ENCODE peak calls at places on chromosomes 3 and 15, in six cellular contexts. B is HCT116, X is fibroblast of mammary gland, R is spleen, M is LNCaP clone FGC, Z is body of pancreas. T is an unnamed sample.

GRCh38 chr15:59622289-59622688 is 10.7 kb downstream of the GCNT3 start:
- DNase-seq in Z (peak), X (peak), R (peak), B (peak), M (no peak), T (peak)

GRCh38 chr15:35301088-35301487 is 216.0 kb upstream of the NANOGP8 start:
- DNase-seq in B (no peak), Z (no peak), M (no peak), X (no peak), R (no peak), T (no peak)

GRCh38 chr3:36804295-36805055 is 40.1 kb upstream of the DCLK3 start:
- DNase-seq in X (no peak), B (no peak), M (no peak), R (no peak), Z (no peak), T (no peak)

GRCh38 chr3:185637388-185637787 is 51.3 kb downstream of the SENP2 start:
- DNase-seq in M (no peak), Z (no peak), X (no peak), R (no peak), B (no peak), T (no peak)

GRCh38 chr3:126028096-126028495 is 55.8 kb downstream of the SLC41A3 start:
- DNase-seq in B (no peak), X (no peak), R (no peak), M (no peak), Z (no peak), T (no peak)

GRCh38 chr3:48966876-48967361 is 23.1 kb upstream of the P4HTM start:
- DNase-seq in B (no peak), M (no peak), Z (no peak), R (no peak), X (peak), T (no peak)

GRCh38 chr15:28984421-28985375 is 98.9 kb downstream of the APBA2 start:
- DNase-seq in X (peak), Z (no peak), B (no peak), M (no peak), R (no peak), T (peak)

GRCh38 chr15:101049282-101049681 is 130.1 kb downstream of the LRRK1 start:
- DNase-seq in Z (peak), B (no peak), M (no peak), R (peak), X (no peak), T (no peak)

GRCh38 chr3:96428097-96428496 is 386.3 kb upstream of the EPHA6 start:
- DNase-seq in Z (no peak), B (no peak), M (no peak), R (no peak), X (no peak), T (no peak)

GRCh38 chr3:182909318-182910040 is 70.9 kb downstream of the DCUN1D1 start:
- DNase-seq in B (no peak), M (no peak), R (no peak), X (peak), Z (no peak), T (no peak)

GRCh38 chr3:122247087-122247824 is 63.8 kb downstream of the CASR start:
- DNase-seq in X (no peak), B (no peak), Z (no peak), R (peak), M (no peak), T (no peak)

GRCh38 chr15:89104172-89104564 is 15.9 kb downstream of the ABHD2 start:
- DNase-seq in Z (no peak), X (peak), M (no peak), R (no peak), B (no peak), T (no peak)

GRCh38 chr15:66698318-66698961 is 3.6 kb upstream of the SMAD6 start:
- DNase-seq in R (no peak), B (peak), X (peak), M (peak), Z (peak), T (no peak)

GRCh38 chr3:187738089-187738399 is 7.2 kb downstream of the BCL6 start:
- DNase-seq in B (no peak), X (no peak), Z (no peak), R (no peak), M (no peak), T (no peak)

GRCh38 chr3:187738400-187739124 is 6.7 kb downstream of the BCL6 start:
- DNase-seq in X (peak), M (peak), Z (peak), R (peak), B (peak), T (peak)

GRCh38 chr3:187739125-187739560 is 6.1 kb downstream of the BCL6 start:
- DNase-seq in R (peak), X (no peak), Z (peak), M (no peak), B (no peak), T (no peak)

GRCh38 chr3:187736418-187736871 is 8.8 kb downstream of the BCL6 start:
- DNase-seq in X (peak), Z (no peak), M (no peak), R (no peak), B (no peak), T (no peak)

DNA sequence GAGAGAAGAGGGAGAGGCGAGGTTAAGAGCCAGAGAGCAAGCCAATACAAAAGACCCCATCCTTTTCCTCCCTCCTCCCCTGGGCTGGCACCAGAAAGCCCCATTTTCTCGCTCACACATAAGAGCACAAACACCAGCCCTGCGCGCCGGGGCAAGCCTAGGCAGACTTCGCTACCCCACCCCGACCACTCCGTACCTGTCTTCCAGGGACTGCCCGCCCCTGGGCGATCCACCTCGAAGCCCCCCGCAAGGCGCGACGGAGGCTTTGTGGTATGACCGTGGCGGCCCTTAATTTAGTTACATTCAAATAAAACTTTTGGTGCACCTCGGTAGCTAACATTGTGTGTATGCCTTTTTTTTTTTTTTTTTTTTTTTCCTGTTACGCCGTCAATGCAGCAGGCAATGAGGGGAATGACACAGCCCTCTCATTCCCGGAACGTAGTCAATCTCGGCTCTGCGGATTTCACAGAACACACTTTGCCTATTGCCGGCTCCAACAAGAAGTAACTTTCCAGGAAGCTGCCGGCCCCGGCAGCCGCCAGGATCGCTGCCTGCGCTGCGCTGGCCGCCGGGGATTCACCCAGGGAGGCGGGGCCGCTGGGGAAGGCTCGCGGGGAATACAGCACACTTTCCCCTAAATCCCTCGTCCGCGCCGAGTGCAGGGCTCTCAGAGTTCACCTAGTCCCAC is 7.7 kb downstream of the BCL6 start:
- DNase-seq in M (no peak), Z (peak), R (peak), X (peak), B (no peak), T (no peak)
- TF ChIP-seq CTCF in M (no peak), Z (peak), R (no peak), X (peak), B (no peak), T (no peak)

GRCh38 chr3:42053476-42053875 is 37.7 kb upstream of the TRAK1 start:
- DNase-seq in B (no peak), R (no peak), M (no peak), X (no peak), Z (peak), T (no peak)
- H3K4me3 ChIP-seq in B (no peak), R (no peak), M (no peak), X (no peak), Z (no peak), T (no peak)

DNA sequence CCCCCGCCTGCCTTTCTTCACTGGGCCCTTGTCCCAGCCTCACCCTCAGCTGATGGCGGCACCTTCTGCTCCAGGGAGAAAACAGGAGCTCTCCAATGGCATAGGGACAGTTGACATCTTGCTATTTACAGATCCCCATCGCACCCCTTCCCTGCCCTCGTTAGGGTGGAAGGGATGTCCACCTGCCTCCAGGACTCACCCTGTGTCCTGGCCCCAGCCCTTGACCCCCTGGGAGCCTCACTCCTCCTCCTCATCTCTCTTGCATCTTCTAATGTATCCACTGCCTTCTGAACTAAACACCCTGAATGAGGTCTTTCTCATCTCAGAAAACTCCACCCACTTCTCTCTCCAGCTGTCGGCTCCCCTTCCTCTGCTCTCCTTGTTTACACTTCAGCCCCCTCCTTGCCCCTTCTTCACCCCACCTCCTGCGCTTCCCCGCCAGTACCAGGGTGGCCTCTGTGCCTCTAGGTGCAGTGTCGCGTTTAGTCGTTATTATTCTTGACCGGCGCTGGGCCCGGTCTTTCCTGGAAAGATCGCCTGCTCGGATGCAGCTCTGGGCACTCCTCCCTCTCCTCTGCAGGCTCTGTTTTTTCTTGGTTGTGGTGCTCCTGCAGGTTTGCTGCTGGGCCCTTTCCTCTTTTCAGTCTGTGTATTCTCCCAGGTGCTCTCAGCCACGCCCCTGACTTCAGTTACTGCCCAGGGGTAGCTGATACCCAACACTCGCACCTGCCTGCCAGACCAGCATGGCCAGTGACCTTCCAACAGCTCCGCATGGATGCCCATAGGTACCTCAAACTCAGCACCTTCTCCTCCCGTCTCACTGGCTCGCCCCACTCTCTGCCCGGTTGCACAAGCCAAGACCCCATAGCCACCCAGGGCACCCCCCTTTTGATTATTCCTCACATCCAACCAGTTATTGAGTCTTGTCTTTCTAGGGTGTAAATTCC is 42.9 kb downstream of the PML start:
- DNase-seq in R (no peak), X (no peak), M (no peak), B (no peak), Z (no peak), T (no peak)
- TF ChIP-seq CTCF in R (no peak), X (no peak), M (no peak), B (no peak), Z (no peak), T (no peak)

DNA sequence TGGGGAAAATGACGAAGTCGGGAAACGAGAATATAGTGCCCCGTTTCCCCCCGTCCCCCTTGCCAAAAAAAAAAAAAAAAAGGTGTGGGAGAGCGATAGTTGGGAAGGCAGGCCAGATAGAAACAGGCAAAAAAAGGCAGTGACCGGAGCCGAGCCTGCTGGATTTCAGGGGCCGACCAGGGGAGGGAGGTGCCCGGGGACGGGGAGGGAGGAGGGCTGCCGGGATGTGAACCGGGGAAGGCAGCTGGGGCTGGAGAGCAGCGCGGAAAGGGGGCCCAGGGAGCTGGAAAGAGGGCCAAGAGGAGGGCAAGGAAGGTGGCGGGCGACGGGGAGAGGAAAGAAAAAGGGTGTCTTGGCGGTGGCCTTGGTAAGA is 831 bp downstream of the LRRN1 start:
- DNase-seq in R (peak), Z (peak), X (no peak), M (no peak), B (no peak), T (no peak)
- H3K4me3 ChIP-seq in R (peak), Z (peak), X (no peak), M (peak), B (no peak), T (no peak)

DNA sequence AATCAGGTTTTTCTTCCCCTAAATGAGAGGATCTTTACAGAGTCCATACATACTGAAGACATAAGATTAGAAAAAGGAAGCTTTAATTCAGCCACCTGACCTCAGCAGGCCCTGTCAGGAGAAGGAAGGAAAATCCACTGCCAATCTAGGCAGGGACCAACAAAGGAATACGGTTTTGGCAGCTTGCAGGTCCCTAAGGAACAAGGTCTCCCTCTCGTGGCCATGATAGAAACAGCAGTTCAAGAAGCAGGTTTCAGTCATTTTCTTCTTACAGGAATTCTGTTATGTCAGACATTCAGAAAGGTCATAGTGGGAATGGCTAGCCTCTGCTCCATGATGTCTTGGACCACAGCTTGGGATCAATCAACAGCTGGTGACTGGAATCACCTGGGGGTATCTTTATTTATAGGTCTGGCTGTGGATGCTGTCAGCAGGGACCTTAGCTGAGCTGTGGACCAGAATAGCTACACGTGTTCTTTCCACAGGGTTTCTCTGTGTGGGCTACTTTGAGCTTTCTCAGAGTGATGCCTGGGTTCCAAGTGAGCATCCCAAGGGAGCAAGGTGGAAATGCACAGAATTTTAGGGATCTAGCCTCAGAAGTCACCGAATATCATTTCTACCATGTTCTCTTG is 9.4 kb upstream of the CMSS1 start:
- DNase-seq in R (no peak), Z (peak), M (peak), B (peak), X (peak), T (peak)
- TF ChIP-seq CTCF in R (peak), Z (peak), M (peak), B (peak), X (peak), T (peak)

DNA sequence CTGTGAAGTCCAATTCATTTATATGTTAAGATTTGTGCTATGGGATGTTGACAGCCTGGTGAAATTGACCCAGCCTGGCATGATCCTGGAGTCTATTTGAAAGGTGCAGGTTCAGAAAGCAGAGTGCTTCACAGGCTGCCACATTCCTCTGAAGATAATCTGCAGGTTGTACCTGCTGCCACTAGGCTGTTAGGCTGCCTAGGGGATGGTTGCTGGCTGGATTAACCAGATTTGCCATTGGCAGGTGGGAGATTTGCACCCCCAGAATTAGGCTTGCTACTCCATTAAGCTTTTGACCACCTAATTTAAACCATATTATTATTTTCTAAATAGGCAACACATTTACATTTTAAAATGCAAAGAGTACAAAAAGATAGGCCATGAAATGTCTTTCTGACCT is 85.8 kb upstream of the RASGRP1 start:
- DNase-seq in B (no peak), M (no peak), X (no peak), R (no peak), Z (no peak), T (no peak)
- H3K4me3 ChIP-seq in B (no peak), M (no peak), X (no peak), R (no peak), Z (no peak), T (no peak)

T was measured in HFF-Myc.